ENCODE peak calls at places on chromosome 14, in nine cellular contexts. F is neuronal stem cell; Q is effector CD8-positive, alpha-beta T cell; L is nucleus accumbens; G is activated naive CD8-positive, alpha-beta T cell treated with anti-CD3 and anti-CD28 coated beads, Interleukin-2, amount 50 U/mL, for 16 hours; Y is T-helper 2 cell; S is DMS 273 treated with DMSO at 0.1 percent for 48 hours; C is stomach; J is AG10803. U is an unnamed sample.

GRCh38 chr14:37147310-37147875 is 25.0 kb downstream of the SLC25A21 start:
- DNase-seq in F (no peak), Q (no peak), L (no peak), G (no peak), Y (no peak), S (no peak), C (no peak), J (peak), U (no peak)

GRCh38 chr14:26081043-26081442 is 516.8 kb downstream of the NOVA1 start:
- DNase-seq in F (no peak), Q (no peak), L (no peak), G (no peak), Y (no peak), S (no peak), C (no peak), J (no peak), U (no peak)

GRCh38 chr14:52052991-52053390 is 15.9 kb downstream of the NID2 start:
- DNase-seq in F (no peak), Q (no peak), L (no peak), G (no peak), Y (no peak), S (no peak), C (no peak), J (peak), U (no peak)

GRCh38 chr14:100557658-100558057 is 29.6 kb downstream of the BEGAIN start:
- DNase-seq in F (no peak), Q (no peak), L (no peak), G (no peak), Y (no peak), S (peak), C (no peak), J (no peak), U (no peak)

GRCh38 chr14:71645656-71646055 is 286.6 kb upstream of the RGS6 start:
- DNase-seq in F (no peak), Q (no peak), L (no peak), G (no peak), Y (no peak), S (no peak), C (no peak), J (peak), U (no peak)

GRCh38 chr14:31843361-31844091 is 233.6 kb upstream of the ARHGAP5 start:
- DNase-seq in F (no peak), Q (no peak), L (no peak), G (no peak), Y (no peak), S (no peak), C (no peak), J (peak), U (no peak)

GRCh38 chr14:104291123-104292000 is 153.0 kb downstream of the KIF26A start:
- DNase-seq in F (peak), Q (no peak), L (no peak), G (no peak), Y (no peak), S (no peak), C (no peak), J (no peak), U (no peak)

GRCh38 chr14:37230551-37231194 is 32.9 kb downstream of the MIPOL1 start:
- DNase-seq in F (peak), Q (no peak), L (no peak), G (no peak), Y (no peak), S (peak), C (no peak), J (peak), U (peak)

GRCh38 chr14:24179961-24180726 is 8.3 kb downstream of the REC8 start:
- DNase-seq in F (no peak), Q (no peak), L (no peak), G (no peak), Y (no peak), S (no peak), C (no peak), J (peak), U (no peak)

GRCh38 chr14:87935895-87936294 is 57.1 kb downstream of the GALC start:
- DNase-seq in F (no peak), Q (no peak), L (no peak), G (no peak), Y (no peak), S (no peak), C (no peak), J (no peak), U (no peak)

GRCh38 chr14:67526676-67527459 is 6.2 kb upstream of the PLEKHH1 start:
- DNase-seq in F (no peak), Q (no peak), L (peak), G (no peak), Y (no peak), S (peak), C (peak), J (peak), U (peak)

GRCh38 chr14:104792101-104792884 is 3.3 kb downstream of the AKT1 start:
- DNase-seq in F (no peak), Q (no peak), L (no peak), G (no peak), Y (no peak), S (no peak), C (peak), J (no peak), U (no peak)